ENCODE peak calls at places on chromosomes 13 and 19, in five cellular contexts. P is sigmoid colon, R is stomach, N is HCT116, A is esophagus muscularis mucosa. Y is an unnamed sample.

GRCh38 chr13:88223958-88224357 is 552.8 kb downstream of the SLITRK5 start:
- DNase-seq in P (no peak), R (no peak), N (no peak), A (no peak), Y (no peak)

GRCh38 chr19:44905437-44906160 is at the start of gene APOE:
- DNase-seq in P (no peak), R (no peak), N (no peak), A (no peak), Y (no peak)

GRCh38 chr13:48909088-48909389 is 66.7 kb upstream of the FNDC3A start:
- DNase-seq in P (peak; percentile 88), R (no peak), N (no peak), A (no peak), Y (no peak)

GRCh38 chr19:27744926-27745844 is 1467.8 kb downstream of the UQCRFS1 start:
- DNase-seq in P (peak; percentile 20), R (peak; percentile 2), N (no peak), A (peak; percentile 64), Y (peak; percentile 39)

GRCh38 chr13:43804461-43805070 is 17.8 kb upstream of the ENOX1 start:
- DNase-seq in P (no peak), R (no peak), N (peak; percentile 55), A (no peak), Y (no peak)

GRCh38 chr19:32448026-32448425 is 42.5 kb downstream of the DPY19L3 start:
- DNase-seq in P (no peak), R (no peak), N (no peak), A (no peak), Y (no peak)

GRCh38 chr19:28349604-28350003 is 863.3 kb downstream of the UQCRFS1 start:
- DNase-seq in P (no peak), R (no peak), N (no peak), A (no peak), Y (no peak)

GRCh38 chr13:80707000-80707983 is 366.4 kb upstream of the SPRY2 start:
- DNase-seq in P (no peak), R (no peak), N (no peak), A (no peak), Y (no peak)

GRCh38 chr13:44759222-44759721 is 183.1 kb upstream of the TSC22D1 start:
- DNase-seq in P (no peak), R (peak; percentile 41), N (no peak), A (no peak), Y (no peak)

GRCh38 chr19:48396871-48397176 is 3.4 kb downstream of the GRIN2D start:
- DNase-seq in P (no peak), R (no peak), N (no peak), A (no peak), Y (no peak)

GRCh38 chr19:48397636-48398328 is 4.3 kb downstream of the GRIN2D start:
- DNase-seq in P (no peak), R (no peak), N (no peak), A (no peak), Y (no peak)

GRCh38 chr19:48397263-48397635 is 3.8 kb downstream of the GRIN2D start:
- DNase-seq in P (no peak), R (no peak), N (no peak), A (no peak), Y (no peak)

GRCh38 chr19:48400018-48400742 is 6.7 kb downstream of the GRIN2D start:
- DNase-seq in P (peak; percentile 67), R (peak; percentile 61), N (peak; percentile 54), A (no peak), Y (peak; percentile 92)

GRCh38 chr19:48398329-48399235 is 5.1 kb downstream of the GRIN2D start:
- DNase-seq in P (peak; percentile 76), R (peak; percentile 78), N (peak; percentile 91), A (no peak), Y (peak; percentile 94)
- TF ChIP-seq POLR2A in P (no peak), R (no peak), N (peak; percentile 56), A (no peak), Y (no peak)

GRCh38 chr13:114244637-114245036 is 9.9 kb downstream of the CDC16 start:
- DNase-seq in P (no peak), R (no peak), N (no peak), A (no peak), Y (no peak)
- TF ChIP-seq CTCF in P (no peak), R (no peak), N (no peak), A (no peak), Y (no peak)

GRCh38 chr19:18852634-18853033 is 20.9 kb downstream of the UPF1 start:
- DNase-seq in P (no peak), R (no peak), N (no peak), A (no peak), Y (no peak)

GRCh38 chr19:18853755-18854427 is 22.1 kb downstream of the UPF1 start:
- DNase-seq in P (no peak), R (no peak), N (no peak), A (no peak), Y (no peak)

GRCh38 chr19:18849838-18850400 is 18.2 kb downstream of the UPF1 start:
- DNase-seq in P (no peak), R (no peak), N (no peak), A (no peak), Y (no peak)

GRCh38 chr19:18850560-18851375 is 19.0 kb downstream of the UPF1 start:
- DNase-seq in P (no peak), R (no peak), N (no peak), A (no peak), Y (no peak)

GRCh38 chr19:18851673-18852325 is 20.0 kb downstream of the UPF1 start:
- DNase-seq in P (no peak), R (no peak), N (no peak), A (no peak), Y (no peak)
- TF ChIP-seq POLR2A in P (no peak), R (no peak), N (no peak), A (no peak), Y (no peak)

DNA sequence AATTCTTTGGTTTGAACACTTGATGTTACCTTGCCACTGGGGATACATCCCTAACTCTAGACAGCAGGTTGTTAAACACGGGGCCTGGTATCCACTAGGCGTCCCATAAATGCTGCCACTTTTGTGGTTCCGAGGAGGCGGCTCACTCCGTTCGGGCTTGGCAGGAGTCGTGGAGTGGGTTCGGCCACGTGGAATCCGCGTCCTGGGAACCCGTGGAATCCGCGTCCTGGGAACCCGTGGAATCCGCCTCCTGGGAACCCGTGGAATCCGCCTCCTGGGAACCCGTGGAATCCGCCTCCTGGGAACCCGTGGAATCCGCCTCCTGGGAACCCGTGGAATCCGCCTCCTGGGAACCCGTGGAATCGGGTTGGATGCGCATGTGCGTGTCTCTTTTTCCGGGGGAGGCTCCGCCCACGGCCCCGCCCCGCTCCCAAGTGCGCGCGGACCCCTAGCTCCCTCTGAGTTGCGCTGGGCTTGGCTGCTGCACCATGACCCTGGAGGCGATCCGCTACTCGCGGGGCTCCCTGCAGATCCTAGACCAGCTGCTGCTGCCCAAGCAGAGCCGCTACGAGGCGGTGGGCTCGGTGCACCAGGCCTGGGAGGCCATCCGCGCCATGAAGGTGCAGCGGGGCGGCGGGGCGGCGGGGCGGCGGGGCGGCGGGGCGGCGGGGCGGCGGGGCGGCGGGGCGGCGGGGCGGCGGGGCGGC is at the start of gene MRI1:
- DNase-seq in P (peak; percentile 92), R (peak; percentile 82), N (no peak), A (peak; percentile 93), Y (peak; percentile 72)
- TF ChIP-seq CTCF in P (no peak), R (no peak), N (no peak), A (no peak), Y (no peak)

GRCh38 chr19:343451-343931 is 1.1 kb downstream of the MIER2 start:
- DNase-seq in P (peak; percentile 66), R (no peak), N (no peak), A (no peak), Y (no peak)

GRCh38 chr19:342801-343421 is 1.7 kb downstream of the MIER2 start:
- DNase-seq in P (peak; percentile 80), R (peak; percentile 51), N (peak; percentile 26), A (no peak), Y (peak; percentile 90)

GRCh38 chr19:343941-344624 is 513 bp downstream of the MIER2 start:
- DNase-seq in P (peak; percentile 65), R (no peak), N (no peak), A (no peak), Y (no peak)

GRCh38 chr19:345320-345879 is 804 bp upstream of the MIER2 start:
- DNase-seq in P (peak; percentile 64), R (no peak), N (no peak), A (no peak), Y (no peak)

DNA sequence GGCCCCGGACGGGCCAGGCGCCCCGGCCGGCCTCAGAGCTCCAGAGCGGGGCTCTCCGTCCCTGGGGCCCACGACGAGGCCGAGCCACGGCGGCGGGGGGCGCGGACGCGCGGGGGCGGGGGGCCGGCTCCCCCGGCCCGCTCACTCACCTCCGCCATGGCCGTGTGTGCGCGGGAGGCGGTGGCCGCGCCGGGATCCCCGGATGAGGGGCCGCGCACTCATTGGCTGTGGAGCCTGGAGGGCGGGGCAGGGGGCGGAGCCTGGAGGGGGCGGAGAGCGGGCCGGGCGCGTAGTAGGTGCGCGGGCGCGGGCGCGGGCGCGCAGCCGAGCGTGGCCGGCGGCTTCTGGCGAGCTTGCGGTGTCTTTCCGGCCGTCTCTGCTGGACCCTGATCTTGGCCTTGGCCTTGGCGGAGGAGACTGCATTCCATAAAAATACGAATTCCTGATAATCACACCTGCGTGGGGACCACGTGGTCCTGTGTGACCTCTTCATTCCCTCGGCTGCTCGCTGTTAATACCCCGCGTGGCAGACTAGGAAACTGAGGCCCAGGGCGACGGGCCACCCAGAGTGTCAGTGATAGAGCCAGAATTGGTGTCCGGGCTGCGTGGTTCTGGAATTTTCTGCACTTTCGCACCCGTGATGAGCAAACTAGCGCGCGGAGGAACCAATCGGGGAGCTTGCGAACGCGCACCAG is at the start of gene MIER2:
- DNase-seq in P (peak; percentile 91), R (peak; percentile 85), N (peak; percentile 35), A (peak; percentile 97), Y (peak; percentile 95)
- TF ChIP-seq POLR2A in P (no peak), R (no peak), N (no peak), A (no peak), Y (no peak)

DNA sequence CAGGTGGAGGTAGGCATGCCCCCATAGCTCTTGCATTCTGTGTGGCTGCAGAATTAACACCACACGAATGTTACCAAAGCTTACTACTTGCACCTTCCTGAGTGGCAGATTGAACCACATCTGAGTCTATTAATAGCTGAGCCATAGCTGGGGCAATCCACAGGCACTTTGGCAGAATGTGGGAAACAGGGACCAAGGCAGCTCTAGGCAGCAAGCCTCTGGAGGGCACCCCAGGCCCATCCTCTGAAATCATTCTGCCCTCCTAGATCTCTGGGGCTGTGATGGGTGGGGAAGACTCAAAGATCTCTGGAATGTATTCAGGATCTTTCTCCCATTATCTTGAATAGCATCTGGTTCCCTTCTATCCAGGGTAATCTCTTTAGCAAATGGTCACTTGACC is 139.3 kb downstream of the TNFRSF19 start:
- DNase-seq in P (no peak), R (no peak), N (no peak), A (no peak), Y (no peak)
- TF ChIP-seq CTCF in P (no peak), R (no peak), N (no peak), A (no peak), Y (no peak)

Y was measured in lower leg skin.